ENCODE peak calls at places on chromosomes 5 and 9, in nine cellular contexts. J is endothelial cell; O is HT-29; G is activated CD8-positive, alpha-beta memory T cell treated with anti-CD3 and anti-CD28 coated beads for 4 hours; N is activated CD4-positive, alpha-beta T cell treated with anti-CD3 and anti-CD28 coated beads, Interleukin-2, amount 50 U/mL, for 48 hours; W is naive thymus-derived CD4-positive, alpha-beta T cell; Q is CD8-positive, alpha-beta memory T cell; T is AG20443; Z is fibroblast of mammary gland. Y is an unnamed sample.

GRCh38 chr9:137240321-137240840 is 706 bp upstream of the TUBB4B start:
- DNase-seq in J (peak; percentile 46), O (peak; percentile 69), G (peak; percentile 52), N (no peak), W (peak; percentile 59), Q (peak; percentile 84), T (peak; percentile 85), Z (peak; percentile 68), Y (peak; percentile 56)

GRCh38 chr5:89342106-89342876 is 459.3 kb upstream of the MEF2C start:
- DNase-seq in J (no peak), O (no peak), G (no peak), N (no peak), W (no peak), Q (no peak), T (peak; percentile 75), Z (peak; percentile 87), Y (peak; percentile 90)

GRCh38 chr5:130502702-130503101 is 598.4 kb downstream of the CHSY3 start:
- DNase-seq in J (no peak), O (no peak), G (no peak), N (no peak), W (no peak), Q (no peak), T (no peak), Z (no peak), Y (no peak)

GRCh38 chr5:143086851-143087637 is 316.4 kb downstream of the NR3C1 start:
- DNase-seq in J (no peak), O (peak; percentile 16), G (no peak), N (no peak), W (no peak), Q (no peak), T (peak; percentile 71), Z (no peak), Y (peak; percentile 82)

GRCh38 chr5:137035480-137035878 is 463.6 kb downstream of the SPOCK1 start:
- DNase-seq in J (no peak), O (no peak), G (no peak), N (no peak), W (no peak), Q (no peak), T (peak; percentile 51), Z (peak; percentile 27), Y (no peak)

GRCh38 chr9:2816476-2817141 is 27.3 kb downstream of the PUM3 start:
- DNase-seq in J (no peak), O (no peak), G (no peak), N (no peak), W (no peak), Q (no peak), T (no peak), Z (peak; percentile 74), Y (peak; percentile 85)

GRCh38 chr9:13627071-13627470 is 347.6 kb upstream of the MPDZ start:
- DNase-seq in J (no peak), O (no peak), G (no peak), N (no peak), W (no peak), Q (no peak), T (no peak), Z (no peak), Y (no peak)

GRCh38 chr9:3043369-3043768 is 199.5 kb upstream of the PUM3 start:
- DNase-seq in J (no peak), O (no peak), G (no peak), N (no peak), W (no peak), Q (no peak), T (no peak), Z (no peak), Y (no peak)

GRCh38 chr9:126397056-126397455 is 70.4 kb downstream of the MVB12B start:
- DNase-seq in J (no peak), O (no peak), G (peak; percentile 30), N (peak; percentile 57), W (peak; percentile 23), Q (peak; percentile 92), T (no peak), Z (no peak), Y (no peak)

GRCh38 chr5:147508711-147509040 is 1.2 kb downstream of the DPYSL3 start:
- DNase-seq in J (no peak), O (no peak), G (no peak), N (no peak), W (no peak), Q (no peak), T (no peak), Z (no peak), Y (no peak)

GRCh38 chr9:97740848-97741821 is 44.0 kb upstream of the XPA start:
- DNase-seq in J (peak; percentile 67), O (no peak), G (no peak), N (peak; percentile 41), W (peak; percentile 9), Q (no peak), T (peak; percentile 74), Z (peak; percentile 42), Y (peak; percentile 70)

GRCh38 chr9:76531231-76531775 is 72.3 kb downstream of the GCNT1 start:
- DNase-seq in J (no peak), O (no peak), G (no peak), N (no peak), W (no peak), Q (no peak), T (no peak), Z (no peak), Y (no peak)

GRCh38 chr5:38465045-38465444 is 91.4 kb downstream of the LIFR start:
- DNase-seq in J (no peak), O (no peak), G (no peak), N (no peak), W (no peak), Q (no peak), T (no peak), Z (peak; percentile 92), Y (peak; percentile 7)

GRCh38 chr5:35202319-35203111 is 27.8 kb downstream of the PRLR start:
- DNase-seq in J (peak; percentile 69), O (peak; percentile 76), G (no peak), N (peak; percentile 47), W (no peak), Q (no peak), T (peak; percentile 40), Z (peak; percentile 67), Y (peak; percentile 63)

GRCh38 chr5:24073097-24073496 is 565.7 kb downstream of the PRDM9 start:
- DNase-seq in J (peak; percentile 12), O (no peak), G (no peak), N (no peak), W (no peak), Q (no peak), T (no peak), Z (no peak), Y (no peak)

GRCh38 chr5:62190173-62190572 is 115.8 kb upstream of the KIF2A start:
- DNase-seq in J (no peak), O (no peak), G (no peak), N (no peak), W (no peak), Q (no peak), T (no peak), Z (no peak), Y (no peak)

GRCh38 chr9:84403288-84403687 is 62.7 kb upstream of the SLC28A3 start:
- DNase-seq in J (no peak), O (no peak), G (no peak), N (no peak), W (no peak), Q (no peak), T (no peak), Z (no peak), Y (no peak)

GRCh38 chr5:39675676-39676075 is 250.9 kb upstream of the DAB2 start:
- DNase-seq in J (no peak), O (no peak), G (no peak), N (no peak), W (no peak), Q (no peak), T (no peak), Z (no peak), Y (no peak)

Y was measured in HFFc6.